ENCODE peak calls at places on chromosomes 5 and 9, in seven cellular contexts. L is heart left ventricle, R is Peyer's patch, Z is pancreas, V is prostate gland, A is cardiac muscle cell, C is MM.1S. X is an unnamed sample. For H3K9me3 and H3K4me1, the result is how much of the 10 kb centered on the place peaks cover.

GRCh38 chr5:10069781-10070313 is 179.8 kb downstream of the ATPSCKMT start:
- DNase-seq in L (no peak), R (no peak), Z (no peak), V (no peak), A (no peak), C (peak), X (no peak)

GRCh38 chr9:95852059-95853032 is 23.1 kb upstream of the ERCC6L2 start:
- DNase-seq in L (no peak), R (no peak), Z (no peak), V (no peak), A (no peak), C (no peak), X (peak)

GRCh38 chr9:97389249-97389648 is 22.6 kb upstream of the TDRD7 start:
- DNase-seq in L (no peak), R (no peak), Z (peak), V (no peak), A (no peak), C (peak), X (no peak)

GRCh38 chr9:4381744-4382143 is 81.9 kb upstream of the GLIS3 start:
- DNase-seq in L (no peak), R (no peak), Z (no peak), V (no peak), A (no peak), C (no peak), X (no peak)

GRCh38 chr5:151551985-151552384 is 39.1 kb downstream of the FAT2 start:
- DNase-seq in L (no peak), R (no peak), Z (no peak), V (no peak), A (no peak), C (no peak), X (no peak)

GRCh38 chr5:143128412-143129071 is 274.9 kb downstream of the NR3C1 start:
- DNase-seq in L (no peak), R (no peak), Z (no peak), V (peak), A (no peak), C (no peak), X (no peak)

GRCh38 chr9:85212887-85213286 is 528.9 kb downstream of the AGTPBP1 start:
- DNase-seq in L (no peak), R (no peak), Z (no peak), V (no peak), A (no peak), C (no peak), X (peak)

GRCh38 chr5:179332741-179333290 is 12.4 kb downstream of the ADAMTS2 start:
- DNase-seq in L (no peak), R (no peak), Z (no peak), V (no peak), A (no peak), C (no peak), X (no peak)

GRCh38 chr9:71764438-71764837 is 3.9 kb downstream of the CEMIP2 start:
- DNase-seq in L (no peak), R (no peak), Z (no peak), V (no peak), A (no peak), C (no peak), X (no peak)

GRCh38 chr5:137753227-137753985 is 757 bp downstream of the HNRNPA0 start:
- DNase-seq in L (peak), R (peak), Z (peak), V (peak), A (peak), C (peak), X (no peak)

GRCh38 chr9:105457560-105458294 is 9.9 kb downstream of the FSD1L start:
- DNase-seq in L (peak), R (no peak), Z (peak), V (no peak), A (no peak), C (no peak), X (no peak)

GRCh38 chr5:2920312-2920711 is 168.8 kb upstream of the IRX2 start:
- DNase-seq in L (no peak), R (no peak), Z (no peak), V (no peak), A (no peak), C (no peak), X (no peak)

GRCh38 chr5:45643051-45643450 is 53.1 kb downstream of the HCN1 start:
- DNase-seq in L (no peak), R (no peak), Z (no peak), V (no peak), A (no peak), C (no peak), X (no peak)

GRCh38 chr5:124277767-124278536 is 468.5 kb downstream of the ZNF608 start:
- DNase-seq in L (no peak), R (no peak), Z (no peak), V (no peak), A (no peak), C (no peak), X (no peak)

DNA sequence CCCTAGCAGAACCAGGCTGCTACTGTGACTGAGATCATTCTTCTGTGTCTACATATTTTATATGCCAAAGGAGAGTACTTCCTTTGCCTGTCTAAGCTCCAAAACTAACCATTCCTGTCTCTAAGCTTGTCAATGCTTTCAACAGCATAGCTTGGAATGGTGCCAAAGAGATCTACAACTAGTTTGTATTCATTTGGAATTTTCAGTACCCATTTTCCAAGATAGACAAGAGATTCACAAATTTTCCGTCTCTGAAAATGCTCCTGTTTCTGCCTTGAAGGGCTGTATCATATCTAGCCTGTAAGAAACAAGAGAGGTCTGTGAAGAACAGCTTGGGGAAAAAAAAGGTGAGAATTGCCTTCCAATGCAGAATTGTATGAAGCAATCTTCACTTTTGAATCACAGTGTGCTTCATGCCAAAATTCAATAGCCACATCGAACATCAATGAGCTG is 334.4 kb upstream of the ACTBL2 start:
- DNase-seq in L (no peak), R (no peak), Z (no peak), V (no peak), A (peak), C (no peak), X (peak)
- TF ChIP-seq CTCF in L (no peak), R (no peak), Z (no peak), V (no peak), A (no peak), C (no peak), X (no peak)

GRCh38 chr9:80489329-80489728 is 917.6 kb downstream of the TLE4 start:
- DNase-seq in L (no peak), R (no peak), Z (no peak), V (no peak), A (no peak), C (no peak), X (no peak)

GRCh38 chr9:80491086-80491749 is 919.5 kb downstream of the TLE4 start:
- DNase-seq in L (no peak), R (no peak), Z (no peak), V (no peak), A (no peak), C (peak), X (no peak)

DNA sequence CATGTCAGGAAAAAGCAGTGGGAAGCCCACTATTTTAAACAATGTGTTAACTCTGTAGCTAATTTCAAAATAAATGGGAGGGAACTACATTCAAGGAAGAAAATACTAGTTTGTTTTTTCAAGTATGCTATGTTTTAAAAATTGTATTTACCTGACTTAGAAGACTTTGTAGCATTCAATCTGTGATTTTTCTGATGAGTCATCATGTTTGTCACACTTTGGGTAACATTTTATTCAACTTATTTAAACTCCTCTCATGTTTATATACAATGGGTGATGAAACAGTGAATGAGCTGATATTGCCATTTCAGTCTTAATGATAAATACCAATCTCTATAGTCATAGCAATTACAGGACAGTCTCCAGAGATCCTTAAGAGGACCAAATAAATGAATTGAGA is 913.7 kb downstream of the TLE4 start:
- DNase-seq in L (no peak), R (no peak), Z (no peak), V (no peak), A (no peak), C (no peak), X (no peak)
- H3K9me3 ChIP-seq in L (under half), R (under half), Z (under half), V (under half), A (under half), C (under half), X (under half)

GRCh38 chr5:6785861-6786180 is 72.6 kb downstream of the TENT4A start:
- DNase-seq in L (no peak), R (no peak), Z (no peak), V (no peak), A (no peak), C (no peak), X (no peak)

GRCh38 chr5:6788956-6789649 is 75.9 kb downstream of the TENT4A start:
- DNase-seq in L (no peak), R (no peak), Z (no peak), V (no peak), A (no peak), C (no peak), X (no peak)

GRCh38 chr5:6787941-6788340 is 74.7 kb downstream of the TENT4A start:
- DNase-seq in L (no peak), R (no peak), Z (no peak), V (no peak), A (no peak), C (no peak), X (no peak)

GRCh38 chr5:6790346-6790865 is 77.2 kb downstream of the TENT4A start:
- DNase-seq in L (no peak), R (no peak), Z (no peak), V (no peak), A (no peak), C (no peak), X (no peak)

GRCh38 chr5:6788439-6788838 is 75.2 kb downstream of the TENT4A start:
- DNase-seq in L (no peak), R (no peak), Z (no peak), V (no peak), A (no peak), C (no peak), X (no peak)
- H3K4me1 ChIP-seq in L (under half), R (under half), Z (under half), V (under half), A (under half), C (under half), X (under half)

GRCh38 chr9:125372441-125373226 is 111.0 kb downstream of the GAPVD1 start:
- DNase-seq in L (no peak), R (no peak), Z (no peak), V (no peak), A (no peak), C (no peak), X (no peak)
- TF ChIP-seq CTCF in L (no peak), R (no peak), Z (no peak), V (no peak), A (no peak), C (no peak), X (no peak)

X was measured in fibroblast of lung.